ENCODE peak calls at places on chromosomes 7 and 10, in ten cellular contexts. One of them, this sample, is unnamed.

GRCh38 chr7:111752022-111752582 is 189.8 kb upstream of the IMMP2L start:
- DNase-seq in HCT116: peak; percentile 21
- DNase-seq in stomach: peak; percentile 43
- DNase-seq in SK-N-SH: peak; percentile 72
- DNase-seq in sigmoid colon: no peak
- DNase-seq in transverse colon: peak; percentile 57
- DNase-seq in HL-60: peak; percentile 70
- DNase-seq in H1: peak; percentile 86
- DNase-seq in vagina: no peak
- DNase-seq in Panc1: no peak
- DNase-seq in this sample: peak; percentile 86

GRCh38 chr7:139897422-139898085 is 68.5 kb downstream of the TBXAS1 start:
- DNase-seq in SK-N-SH: no peak
- DNase-seq in H1: no peak
- DNase-seq in HCT116: no peak
- DNase-seq in stomach: no peak
- DNase-seq in transverse colon: no peak
- DNase-seq in vagina: no peak
- DNase-seq in Panc1: no peak
- DNase-seq in sigmoid colon: no peak
- DNase-seq in HL-60: no peak
- DNase-seq in this sample: no peak

GRCh38 chr10:110426294-110427153 is 71.2 kb upstream of the DUSP5 start:
- DNase-seq in HL-60: peak; percentile 47
- DNase-seq in Panc1: no peak
- DNase-seq in SK-N-SH: no peak
- DNase-seq in transverse colon: no peak
- DNase-seq in sigmoid colon: no peak
- DNase-seq in HCT116: no peak
- DNase-seq in vagina: no peak
- DNase-seq in H1: no peak
- DNase-seq in stomach: no peak
- DNase-seq in this sample: no peak

GRCh38 chr10:112898540-112899395 is 51.3 kb upstream of the TCF7L2 start:
- DNase-seq in transverse colon: peak; percentile 71
- DNase-seq in Panc1: no peak
- DNase-seq in sigmoid colon: no peak
- DNase-seq in stomach: peak; percentile 66
- DNase-seq in SK-N-SH: no peak
- DNase-seq in H1: peak; percentile 85
- DNase-seq in HL-60: no peak
- DNase-seq in HCT116: peak; percentile 75
- DNase-seq in vagina: no peak
- DNase-seq in this sample: no peak

GRCh38 chr7:13551503-13551902 is 438.0 kb downstream of the ETV1 start:
- DNase-seq in SK-N-SH: no peak
- DNase-seq in sigmoid colon: no peak
- DNase-seq in transverse colon: no peak
- DNase-seq in H1: no peak
- DNase-seq in vagina: no peak
- DNase-seq in HCT116: no peak
- DNase-seq in HL-60: no peak
- DNase-seq in Panc1: no peak
- DNase-seq in stomach: no peak
- DNase-seq in this sample: no peak

GRCh38 chr7:82091126-82091682 is 321.4 kb upstream of the HGF start:
- DNase-seq in vagina: no peak
- DNase-seq in stomach: no peak
- DNase-seq in transverse colon: no peak
- DNase-seq in SK-N-SH: peak; percentile 15
- DNase-seq in HL-60: no peak
- DNase-seq in HCT116: no peak
- DNase-seq in H1: no peak
- DNase-seq in Panc1: no peak
- DNase-seq in sigmoid colon: no peak
- DNase-seq in this sample: no peak

GRCh38 chr7:29945259-29945809 is 44.3 kb downstream of the SCRN1 start:
- DNase-seq in Panc1: no peak
- DNase-seq in stomach: no peak
- DNase-seq in vagina: no peak
- DNase-seq in SK-N-SH: no peak
- DNase-seq in H1: no peak
- DNase-seq in HL-60: no peak
- DNase-seq in sigmoid colon: no peak
- DNase-seq in transverse colon: no peak
- DNase-seq in HCT116: no peak
- DNase-seq in this sample: no peak

GRCh38 chr7:100476903-100477870 is 1.8 kb downstream of the TSC22D4 start:
- DNase-seq in stomach: no peak
- DNase-seq in sigmoid colon: no peak
- DNase-seq in transverse colon: peak; percentile 64
- DNase-seq in Panc1: no peak
- DNase-seq in HCT116: no peak
- DNase-seq in SK-N-SH: peak; percentile 61
- DNase-seq in HL-60: peak; percentile 45
- DNase-seq in H1: peak; percentile 80
- DNase-seq in vagina: no peak
- DNase-seq in this sample: peak; percentile 88

GRCh38 chr10:132385721-132386418 is 11.1 kb upstream of the PWWP2B start:
- DNase-seq in vagina: no peak
- DNase-seq in HL-60: no peak
- DNase-seq in transverse colon: peak; percentile 16
- DNase-seq in Panc1: no peak
- DNase-seq in H1: no peak
- DNase-seq in sigmoid colon: peak; percentile 50
- DNase-seq in HCT116: no peak
- DNase-seq in SK-N-SH: no peak
- DNase-seq in stomach: no peak
- DNase-seq in this sample: peak; percentile 79

GRCh38 chr7:68792351-68792750 is 805.9 kb upstream of the AUTS2 start:
- DNase-seq in vagina: no peak
- DNase-seq in stomach: no peak
- DNase-seq in Panc1: no peak
- DNase-seq in transverse colon: no peak
- DNase-seq in HL-60: no peak
- DNase-seq in sigmoid colon: no peak
- DNase-seq in HCT116: no peak
- DNase-seq in H1: no peak
- DNase-seq in SK-N-SH: no peak
- DNase-seq in this sample: no peak

GRCh38 chr10:48496105-48496830 is 108.6 kb downstream of the ARHGAP22 start:
- DNase-seq in HCT116: no peak
- DNase-seq in H1: peak; percentile 39
- DNase-seq in sigmoid colon: no peak
- DNase-seq in SK-N-SH: no peak
- DNase-seq in HL-60: no peak
- DNase-seq in transverse colon: no peak
- DNase-seq in Panc1: no peak
- DNase-seq in stomach: peak; percentile 18
- DNase-seq in vagina: peak; percentile 84
- DNase-seq in this sample: no peak

GRCh38 chr7:70694357-70694908 is 437.5 kb upstream of the GALNT17 start:
- DNase-seq in sigmoid colon: no peak
- DNase-seq in Panc1: no peak
- DNase-seq in H1: peak; percentile 65
- DNase-seq in stomach: peak; percentile 41
- DNase-seq in transverse colon: peak; percentile 48
- DNase-seq in HL-60: no peak
- DNase-seq in vagina: no peak
- DNase-seq in HCT116: no peak
- DNase-seq in SK-N-SH: peak; percentile 85
- DNase-seq in this sample: no peak

GRCh38 chr7:101882595-101883564 is 65.5 kb downstream of the CUX1 start:
- DNase-seq in SK-N-SH: peak; percentile 59
- DNase-seq in stomach: peak; percentile 88
- DNase-seq in HL-60: peak; percentile 35
- DNase-seq in sigmoid colon: peak; percentile 97
- DNase-seq in transverse colon: peak; percentile 85
- DNase-seq in Panc1: peak; percentile 100
- DNase-seq in H1: no peak
- DNase-seq in HCT116: peak; percentile 98
- DNase-seq in vagina: peak; percentile 98
- DNase-seq in this sample: no peak

GRCh38 chr7:77697535-77697831 is 1.2 kb downstream of the RSBN1L start:
- DNase-seq in transverse colon: peak; percentile 62
- DNase-seq in Panc1: no peak
- DNase-seq in stomach: no peak
- DNase-seq in HCT116: no peak
- DNase-seq in SK-N-SH: peak; percentile 64
- DNase-seq in H1: no peak
- DNase-seq in sigmoid colon: peak; percentile 83
- DNase-seq in vagina: no peak
- DNase-seq in HL-60: peak; percentile 76
- DNase-seq in this sample: peak; percentile 83

GRCh38 chr7:77696057-77696642 is at the start of gene RSBN1L:
- DNase-seq in stomach: peak; percentile 99
- DNase-seq in SK-N-SH: peak; percentile 99
- DNase-seq in H1: peak; percentile 96
- DNase-seq in sigmoid colon: peak; percentile 99
- DNase-seq in transverse colon: peak; percentile 99
- DNase-seq in vagina: peak; percentile 99
- DNase-seq in HCT116: peak; percentile 92
- DNase-seq in HL-60: peak; percentile 99
- DNase-seq in Panc1: peak; percentile 92
- DNase-seq in this sample: peak; percentile 99

GRCh38 chr7:77698042-77698625 is 1.9 kb downstream of the RSBN1L start:
- DNase-seq in transverse colon: no peak
- DNase-seq in sigmoid colon: no peak
- DNase-seq in vagina: no peak
- DNase-seq in Panc1: no peak
- DNase-seq in stomach: no peak
- DNase-seq in H1: no peak
- DNase-seq in HCT116: no peak
- DNase-seq in HL-60: no peak
- DNase-seq in SK-N-SH: no peak
- DNase-seq in this sample: no peak

GRCh38 chr7:77699056-77699455 is 2.8 kb downstream of the RSBN1L start:
- DNase-seq in H1: no peak
- DNase-seq in transverse colon: no peak
- DNase-seq in HCT116: no peak
- DNase-seq in sigmoid colon: no peak
- DNase-seq in stomach: no peak
- DNase-seq in Panc1: no peak
- DNase-seq in HL-60: no peak
- DNase-seq in vagina: no peak
- DNase-seq in SK-N-SH: peak; percentile 29
- DNase-seq in this sample: no peak

DNA sequence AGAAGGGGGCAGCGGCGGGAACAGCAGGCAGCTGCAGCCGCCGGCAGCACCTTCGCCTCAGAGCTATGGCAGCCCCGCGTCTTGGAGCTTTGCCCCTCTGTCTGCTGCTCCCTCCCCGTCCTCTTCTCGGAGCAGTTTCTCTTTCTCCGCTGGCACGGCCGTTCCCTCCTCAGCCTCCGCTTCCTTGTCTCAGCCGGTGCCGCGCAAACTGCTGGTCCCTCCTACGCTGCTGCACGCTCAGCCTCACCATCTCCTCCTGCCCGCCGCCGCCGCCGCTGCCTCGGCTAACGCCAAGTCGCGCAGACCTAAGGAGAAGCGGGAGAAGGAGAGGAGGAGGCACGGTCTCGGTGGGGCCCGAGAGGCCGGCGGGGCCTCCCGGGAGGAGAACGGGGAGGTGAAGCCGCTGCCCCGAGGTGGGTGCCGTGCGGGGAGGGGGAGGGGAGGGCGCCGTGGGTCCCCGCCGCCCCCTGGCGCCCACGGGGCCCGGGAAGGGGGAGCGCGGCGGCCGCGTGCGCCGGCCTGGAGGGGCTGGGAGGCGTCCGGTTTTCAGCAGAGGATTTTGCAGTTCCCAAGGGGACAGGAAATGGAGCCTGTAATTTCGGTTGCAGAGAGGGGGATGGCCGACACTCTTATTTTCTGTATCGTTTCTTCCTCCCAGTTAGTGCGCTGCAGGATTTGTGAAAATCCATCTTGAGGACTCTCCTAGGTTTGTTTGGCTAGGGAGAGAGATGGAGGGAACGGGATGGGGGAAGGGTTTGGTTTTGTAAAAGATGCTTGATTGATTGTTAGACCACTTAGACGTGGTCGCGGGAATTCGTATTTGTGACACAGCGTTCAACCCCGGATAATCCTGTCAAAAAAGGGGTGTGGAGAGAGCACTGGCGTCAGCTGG is 630 bp downstream of the RSBN1L start:
- DNase-seq in HCT116: no peak
- DNase-seq in stomach: peak; percentile 68
- DNase-seq in Panc1: no peak
- DNase-seq in transverse colon: peak; percentile 59
- DNase-seq in SK-N-SH: peak; percentile 89
- DNase-seq in H1: no peak
- DNase-seq in sigmoid colon: peak; percentile 80
- DNase-seq in vagina: no peak
- DNase-seq in HL-60: peak; percentile 64
- DNase-seq in this sample: peak; percentile 93
- TF ChIP-seq CTCF in HCT116: no peak
- TF ChIP-seq CTCF in stomach: no peak
- TF ChIP-seq CTCF in Panc1: no peak
- TF ChIP-seq CTCF in transverse colon: no peak
- TF ChIP-seq CTCF in SK-N-SH: peak; percentile 30
- TF ChIP-seq CTCF in H1: no peak
- TF ChIP-seq CTCF in sigmoid colon: peak; percentile 5
- TF ChIP-seq CTCF in vagina: no peak
- TF ChIP-seq CTCF in HL-60: no peak
- TF ChIP-seq CTCF in this sample: no peak

GRCh38 chr10:100043344-100043743 is 33.6 kb upstream of the DNMBP start:
- DNase-seq in sigmoid colon: no peak
- DNase-seq in vagina: no peak
- DNase-seq in stomach: peak; percentile 31
- DNase-seq in Panc1: no peak
- DNase-seq in H1: no peak
- DNase-seq in HCT116: peak; percentile 66
- DNase-seq in SK-N-SH: no peak
- DNase-seq in transverse colon: peak; percentile 16
- DNase-seq in HL-60: no peak
- DNase-seq in this sample: no peak
- H3K27ac ChIP-seq in sigmoid colon: peak overlapping the region; percentile 56
- H3K27ac ChIP-seq in vagina: peak overlapping the region; percentile 77
- H3K27ac ChIP-seq in stomach: no peak overlapping the region
- H3K27ac ChIP-seq in Panc1: peak overlapping the region; percentile 79
- H3K27ac ChIP-seq in H1: no peak overlapping the region
- H3K27ac ChIP-seq in HCT116: peak overlapping the region; percentile 77
- H3K27ac ChIP-seq in SK-N-SH: no peak overlapping the region
- H3K27ac ChIP-seq in transverse colon: peak overlapping the region; percentile 56
- H3K27ac ChIP-seq in HL-60: no peak overlapping the region
- H3K27ac ChIP-seq in this sample: peak overlapping the region; percentile 70

GRCh38 chr7:41698726-41699125 is 4.2 kb downstream of the INHBA start:
- DNase-seq in HCT116: no peak
- DNase-seq in transverse colon: no peak
- DNase-seq in SK-N-SH: no peak
- DNase-seq in stomach: no peak
- DNase-seq in HL-60: no peak
- DNase-seq in H1: no peak
- DNase-seq in sigmoid colon: no peak
- DNase-seq in vagina: no peak
- DNase-seq in Panc1: no peak
- DNase-seq in this sample: no peak
- TF ChIP-seq POLR2AphosphoS5 in HCT116: no peak
- TF ChIP-seq POLR2AphosphoS5 in transverse colon: no peak
- TF ChIP-seq POLR2AphosphoS5 in SK-N-SH: peak; percentile 31
- TF ChIP-seq POLR2AphosphoS5 in stomach: no peak
- TF ChIP-seq POLR2AphosphoS5 in HL-60: no peak
- TF ChIP-seq POLR2AphosphoS5 in H1: no peak
- TF ChIP-seq POLR2AphosphoS5 in sigmoid colon: no peak
- TF ChIP-seq POLR2AphosphoS5 in vagina: no peak
- TF ChIP-seq POLR2AphosphoS5 in Panc1: no peak
- TF ChIP-seq POLR2AphosphoS5 in this sample: no peak

GRCh38 chr10:103776878-103777591 is 78.3 kb downstream of the SH3PXD2A start:
- DNase-seq in vagina: no peak
- DNase-seq in HCT116: no peak
- DNase-seq in H1: no peak
- DNase-seq in stomach: no peak
- DNase-seq in sigmoid colon: no peak
- DNase-seq in transverse colon: no peak
- DNase-seq in HL-60: no peak
- DNase-seq in Panc1: no peak
- DNase-seq in SK-N-SH: peak; percentile 60
- DNase-seq in this sample: no peak
- TF ChIP-seq CTCF in vagina: no peak
- TF ChIP-seq CTCF in HCT116: no peak
- TF ChIP-seq CTCF in H1: no peak
- TF ChIP-seq CTCF in stomach: no peak
- TF ChIP-seq CTCF in sigmoid colon: no peak
- TF ChIP-seq CTCF in transverse colon: no peak
- TF ChIP-seq CTCF in HL-60: no peak
- TF ChIP-seq CTCF in Panc1: no peak
- TF ChIP-seq CTCF in SK-N-SH: no peak
- TF ChIP-seq CTCF in this sample: no peak

This sample was measured in spleen.